ENCODE peak calls at places on chromosomes 16 and 17, in nine cellular contexts. I is stomach, Y is HCT116, S is GM12878, B is GM23338, V is HepG2, G is endothelial cell of umbilical vein, R is sigmoid colon, C is spleen. W is an unnamed sample.

GRCh38 chr17:78748048-78748729 is 33.9 kb downstream of the CYTH1 start:
- DNase-seq in I (no peak), G (no peak), R (no peak), S (no peak), V (peak; percentile 90), B (no peak), Y (no peak), C (no peak), W (no peak)

GRCh38 chr16:88651276-88651988 is 579 bp upstream of the CYBA start:
- DNase-seq in G (no peak), S (peak; percentile 92), B (peak; percentile 48), I (peak; percentile 63), R (no peak), C (peak; percentile 98), V (peak; percentile 94), Y (peak; percentile 72), W (peak; percentile 38)

GRCh38 chr17:71071837-71072236 is 902.5 kb downstream of the KCNJ2 start:
- DNase-seq in S (no peak), Y (peak; percentile 98), R (no peak), C (no peak), V (peak; percentile 11), G (no peak), B (no peak), I (no peak), W (peak; percentile 55)

GRCh38 chr17:50356892-50357510 is 11.1 kb downstream of the XYLT2 start:
- DNase-seq in B (no peak), S (no peak), G (no peak), V (no peak), I (peak; percentile 15), C (no peak), R (peak; percentile 46), Y (no peak), W (no peak)

GRCh38 chr16:1088295-1089170 is 7.5 kb downstream of the C1QTNF8 start:
- DNase-seq in G (no peak), Y (no peak), S (no peak), B (no peak), R (no peak), C (no peak), I (peak; percentile 43), V (peak; percentile 25), W (no peak)

GRCh38 chr16:56519459-56520250 is at the start of gene BBS2:
- DNase-seq in Y (peak; percentile 51), R (peak; percentile 94), G (peak; percentile 89), S (peak; percentile 47), C (peak; percentile 97), I (peak; percentile 94), B (peak; percentile 90), V (peak; percentile 87), W (peak; percentile 20)

GRCh38 chr17:19327039-19327776 is 35.3 kb downstream of the B9D1 start:
- DNase-seq in G (no peak), S (no peak), B (no peak), Y (peak; percentile 58), V (no peak), I (no peak), C (no peak), R (peak; percentile 49), W (no peak)

GRCh38 chr17:31096106-31096436 is 1.3 kb downstream of the NF1 start:
- DNase-seq in C (no peak), I (no peak), G (no peak), Y (no peak), V (no peak), B (peak; percentile 47), R (no peak), S (no peak), W (no peak)

GRCh38 chr17:31858647-31859486 is at the start of gene COPRS:
- DNase-seq in S (no peak), V (peak; percentile 64), Y (peak; percentile 54), R (peak; percentile 96), G (peak; percentile 78), B (peak; percentile 94), I (peak; percentile 91), C (peak; percentile 96), W (peak; percentile 15)

GRCh38 chr16:28218109-28218508 is 6.3 kb upstream of the XPO6 start:
- DNase-seq in B (peak; percentile 78), G (peak; percentile 52), Y (peak; percentile 47), S (no peak), C (no peak), V (peak; percentile 56), I (peak; percentile 37), R (no peak), W (peak; percentile 38)

GRCh38 chr17:31439716-31440115 is 48.2 kb downstream of the RAB11FIP4 start:
- DNase-seq in V (no peak), I (no peak), G (no peak), R (no peak), C (no peak), Y (no peak), S (no peak), B (no peak), W (no peak)

GRCh38 chr17:4332296-4332970 is 34.0 kb downstream of the UBE2G1 start:
- DNase-seq in R (no peak), I (no peak), C (no peak), B (peak; percentile 42), G (peak; percentile 26), V (no peak), Y (no peak), S (no peak), W (no peak)

GRCh38 chr17:14593956-14594355 is 293.1 kb downstream of the HS3ST3B1 start:
- DNase-seq in G (no peak), R (no peak), S (no peak), I (no peak), B (no peak), V (no peak), C (no peak), Y (no peak), W (no peak)

GRCh38 chr16:58299757-58300349 is 5.0 kb upstream of the PRSS54 start:
- DNase-seq in B (peak; percentile 80), I (peak; percentile 32), S (no peak), V (peak; percentile 26), Y (peak; percentile 13), G (peak; percentile 36), C (no peak), R (no peak), W (no peak)

GRCh38 chr17:81003711-81004335 is 12.2 kb downstream of the CHMP6 start:
- DNase-seq in G (no peak), V (no peak), R (no peak), B (peak; percentile 57), Y (no peak), C (no peak), I (no peak), S (no peak), W (no peak)

GRCh38 chr16:58563235-58563634 is 47.9 kb downstream of the SETD6 start:
- DNase-seq in C (no peak), G (peak; percentile 19), I (no peak), V (no peak), R (no peak), S (no peak), B (no peak), Y (no peak), W (peak; percentile 5)

GRCh38 chr17:16171613-16172012 is 43.7 kb downstream of the NCOR1 start:
- DNase-seq in C (no peak), B (no peak), I (peak; percentile 63), V (peak; percentile 48), S (no peak), R (no peak), G (no peak), Y (no peak), W (peak; percentile 39)

GRCh38 chr16:87271256-87271655 is 45.9 kb downstream of the C16orf95 start:
- DNase-seq in C (peak; percentile 58), V (no peak), I (no peak), B (no peak), R (peak; percentile 20), G (no peak), S (no peak), Y (no peak), W (no peak)

GRCh38 chr17:16477255-16477654 is 14.7 kb downstream of the LRRC75A start:
- DNase-seq in S (no peak), G (peak; percentile 84), Y (peak; percentile 29), R (peak; percentile 87), B (no peak), I (no peak), V (peak; percentile 38), C (no peak), W (no peak)

GRCh38 chr17:5536831-5537230 is 47.5 kb downstream of the NLRP1 start:
- DNase-seq in R (no peak), I (no peak), Y (no peak), S (no peak), C (no peak), B (no peak), V (no peak), G (no peak), W (no peak)

GRCh38 chr17:77145635-77146632 is 5.2 kb downstream of the SEC14L1 start:
- DNase-seq in G (peak; percentile 80), S (peak; percentile 71), R (peak; percentile 83), I (peak; percentile 79), Y (no peak), V (peak; percentile 70), B (peak; percentile 65), C (peak; percentile 81), W (no peak)
- TF ChIP-seq POLR2AphosphoS5 in G (peak; percentile 48), S (peak; percentile 70), R (peak; percentile 32), I (peak; percentile 66), Y (no peak), V (no peak), B (no peak), C (peak; percentile 78), W (peak; percentile 28)

GRCh38 chr17:56977673-56978395 is at the start of gene SCPEP1:
- DNase-seq in B (peak; percentile 91), R (peak; percentile 94), V (peak; percentile 79), G (peak; percentile 85), I (peak; percentile 87), C (peak; percentile 95), S (no peak), Y (peak; percentile 60), W (peak; percentile 12)
- TF ChIP-seq CTCF in B (no peak), R (no peak), V (peak; percentile 30), G (no peak), I (no peak), C (no peak), S (no peak), Y (no peak), W (no peak)

DNA sequence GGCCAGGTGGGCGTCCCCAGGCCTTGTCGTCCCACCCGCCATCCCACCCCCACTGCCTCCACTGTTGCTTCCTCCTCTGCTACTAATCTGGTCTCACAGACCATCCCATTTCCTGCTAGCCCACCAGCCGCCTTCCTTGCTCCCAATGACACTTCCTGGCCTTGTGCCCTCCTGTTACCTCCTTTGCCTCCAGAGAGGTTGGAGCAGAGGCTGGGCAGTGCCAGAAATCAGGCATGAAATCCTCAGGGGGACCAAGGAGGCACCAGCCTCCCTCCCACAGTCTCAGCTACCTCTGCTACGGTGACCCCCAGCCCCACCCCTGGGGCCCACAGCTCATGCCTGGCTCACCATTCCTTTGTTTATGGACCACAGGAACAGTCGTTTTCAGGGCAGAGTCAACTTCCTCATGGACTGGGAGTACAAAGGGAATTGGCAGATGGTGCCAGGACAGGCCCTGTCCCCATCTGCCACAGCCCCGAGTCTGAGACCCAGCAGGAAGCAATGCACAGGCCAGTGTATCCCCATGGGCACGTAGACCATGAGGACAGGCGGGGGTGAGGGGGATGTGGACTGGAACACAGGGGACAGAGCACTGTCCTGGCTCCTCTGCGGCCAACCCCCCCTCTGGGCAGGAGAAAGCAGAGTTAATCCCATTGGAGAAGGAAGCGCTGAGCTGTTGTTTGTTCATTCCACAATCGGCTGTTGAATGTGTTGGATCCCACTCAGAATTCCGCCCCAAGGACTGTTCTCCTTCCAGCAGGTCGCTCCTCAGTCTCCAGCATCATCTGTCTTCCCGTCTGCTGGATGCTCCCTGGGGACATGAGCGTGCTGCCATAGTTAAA is 2.2 kb upstream of the CDH5 start:
- DNase-seq in Y (no peak), S (no peak), G (peak; percentile 85), V (no peak), I (no peak), C (no peak), R (peak; percentile 83), B (no peak), W (no peak)
- TF ChIP-seq POLR2AphosphoS5 in Y (no peak), S (no peak), G (no peak), V (no peak), I (no peak), C (no peak), R (no peak), B (no peak), W (no peak)

GRCh38 chr16:3131755-3132377 is 3.0 kb upstream of the ZNF213 start:
- DNase-seq in G (peak; percentile 48), B (peak; percentile 90), Y (no peak), V (peak; percentile 48), I (peak; percentile 48), R (no peak), C (no peak), S (no peak), W (no peak)
- TF ChIP-seq CTCF in G (peak; percentile 67), B (peak; percentile 82), Y (peak; percentile 84), V (peak; percentile 88), I (peak; percentile 29), R (no peak), C (peak; percentile 56), S (peak; percentile 66), W (peak; percentile 85)

W was measured in Panc1.